ENCODE peak calls at places on chromosomes 13 and 19, in four cellular contexts. I, Q, F and A are unnamed samples.

GRCh38 chr19:51108066-51108804 is at the start of gene CTU1:
- DNase-seq in I (peak), Q (peak), F (peak), A (peak)

GRCh38 chr13:37118002-37118401 is 12.5 kb upstream of the CSNK1A1L start:
- DNase-seq in I (no peak), Q (no peak), F (no peak), A (no peak)

GRCh38 chr19:16836115-16836905 is 7.1 kb downstream of the SIN3B start:
- DNase-seq in I (no peak), Q (peak), F (peak), A (peak)

GRCh38 chr19:55032170-55032569 is 5.9 kb downstream of the GP6 start:
- DNase-seq in I (no peak), Q (no peak), F (no peak), A (no peak)

GRCh38 chr13:43230989-43231388 is 207.6 kb downstream of the DNAJC15 start:
- DNase-seq in I (no peak), Q (no peak), F (no peak), A (no peak)

GRCh38 chr13:45909089-45909488 is 57.5 kb upstream of the SIAH3 start:
- DNase-seq in I (no peak), Q (no peak), F (no peak), A (no peak)

GRCh38 chr19:38287604-38288003 is 16.4 kb upstream of the C19orf33 start:
- DNase-seq in I (no peak), Q (no peak), F (no peak), A (no peak)

GRCh38 chr19:16951529-16951928 is 62.7 kb downstream of the F2RL3 start:
- DNase-seq in I (no peak), Q (no peak), F (no peak), A (peak)

GRCh38 chr19:47272448-47273312 is 2.0 kb upstream of the INAFM1 start:
- DNase-seq in I (no peak), Q (no peak), F (peak), A (no peak)

DNA sequence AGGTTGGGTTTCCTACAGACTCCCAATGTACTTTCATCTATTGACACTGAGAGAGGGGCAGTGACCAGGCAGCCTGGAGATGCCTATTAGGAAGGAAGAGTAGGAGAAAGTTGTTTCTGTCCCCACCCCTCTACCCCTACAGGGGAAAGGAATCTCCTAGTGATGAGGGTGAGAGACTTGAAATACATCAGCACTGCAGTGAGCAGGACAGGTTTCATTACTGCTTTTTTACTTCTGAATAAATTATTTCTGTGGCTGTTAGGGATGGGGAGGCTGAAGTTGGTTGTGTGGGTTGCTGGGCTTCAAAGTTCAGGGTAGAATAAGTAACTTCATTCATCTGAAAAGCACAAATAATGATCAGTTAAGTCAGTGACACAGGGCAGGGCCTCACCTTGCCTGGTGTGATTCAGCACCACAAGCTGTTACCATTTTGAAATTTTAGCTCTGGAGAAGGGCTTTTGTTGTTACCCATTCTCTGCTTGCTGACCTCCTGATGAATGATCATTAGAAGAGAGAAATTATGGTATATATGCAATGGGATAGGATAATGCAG is 19.3 kb downstream of the CEACAM1 start:
- DNase-seq in I (no peak), Q (no peak), F (no peak), A (no peak)
- TF ChIP-seq FOS in I (no peak), Q (no peak), F (no peak), A (no peak)

DNA sequence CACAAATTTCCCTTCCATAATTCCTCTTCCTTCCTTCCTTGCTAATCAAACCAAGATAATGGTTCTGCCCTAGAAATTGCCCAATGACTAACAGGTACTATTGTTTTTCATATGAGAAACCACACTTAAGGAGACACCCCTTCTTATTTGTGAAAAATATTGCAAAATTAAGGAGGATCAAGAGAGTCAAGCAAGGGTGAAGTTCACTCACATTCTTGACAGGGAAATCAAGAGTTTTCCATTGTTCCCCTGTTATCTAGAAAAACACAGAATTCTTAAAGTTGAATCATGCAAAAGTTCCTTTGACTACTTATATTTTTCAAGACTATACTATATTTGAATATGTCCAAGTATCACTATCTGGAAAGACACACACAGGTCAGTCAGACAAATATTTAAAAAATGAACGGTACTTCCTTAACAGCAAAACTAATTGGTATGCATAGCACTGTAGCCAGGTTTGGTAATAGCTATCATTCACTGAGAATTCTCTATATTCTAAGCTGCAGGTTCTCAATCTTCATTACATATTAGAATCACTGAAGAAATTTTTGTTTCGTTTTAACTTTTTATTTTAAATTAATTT is 897.2 kb downstream of the DIAPH3 start:
- DNase-seq in I (peak), Q (no peak), F (no peak), A (no peak)
- TF ChIP-seq FOS in I (peak), Q (no peak), F (no peak), A (no peak)

DNA sequence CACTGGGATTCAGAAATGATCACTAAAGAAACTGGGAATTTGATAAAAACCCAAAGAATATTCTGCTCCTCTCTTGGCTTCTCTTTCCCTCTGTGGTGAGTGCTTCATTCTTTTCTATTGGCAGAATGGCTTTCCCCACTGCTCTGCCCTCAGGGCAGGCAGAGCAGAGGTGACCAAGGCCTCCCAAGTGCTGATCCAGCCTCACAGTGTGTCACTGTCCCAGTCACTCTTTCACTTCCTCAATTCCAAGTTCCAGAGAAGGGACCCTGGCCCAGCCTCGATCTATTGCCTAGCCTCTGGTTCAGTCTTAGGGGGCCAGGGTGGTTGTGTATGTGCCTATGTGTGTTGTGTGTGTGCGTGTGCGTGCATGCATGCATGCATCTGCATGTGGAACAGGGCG is 180.6 kb upstream of the TMTC4 start:
- DNase-seq in I (no peak), Q (no peak), F (no peak), A (no peak)
- TF ChIP-seq FOS in I (no peak), Q (no peak), F (no peak), A (no peak)

GRCh38 chr13:76307157-76307556 is 579.0 kb downstream of the KCTD12 start:
- DNase-seq in I (peak), Q (no peak), F (no peak), A (peak)
- TF ChIP-seq FOS in I (no peak), Q (no peak), F (no peak), A (no peak)

GRCh38 chr13:25973576-25973975 is 78.2 kb downstream of the SHISA2 start:
- DNase-seq in I (no peak), Q (no peak), F (no peak), A (no peak)
- TF ChIP-seq FOS in I (no peak), Q (no peak), F (no peak), A (no peak)